ENCODE peak calls at places on chromosomes 7 and 10, in eight cellular contexts. G is T-cell, Z is WERI-Rb-1, N is body of pancreas, Q is germinal center, I is ovary, D is GM06990, S is GM23248. E is an unnamed sample.

GRCh38 chr10:99709480-99710229 is 22.3 kb downstream of the COX15 start:
- DNase-seq in G (no peak), Z (no peak), N (no peak), Q (no peak), I (no peak), D (peak; percentile 46), S (peak; percentile 73), E (peak; percentile 38)

GRCh38 chr10:34710391-34710751 is 104.7 kb downstream of the PARD3 start:
- DNase-seq in G (no peak), Z (no peak), N (no peak), Q (no peak), I (no peak), D (no peak), S (peak; percentile 92), E (peak; percentile 76)

GRCh38 chr10:127576751-127577161 is 27.6 kb downstream of the NPS start:
- DNase-seq in G (no peak), Z (peak; percentile 72), N (no peak), Q (no peak), I (no peak), D (no peak), S (no peak), E (no peak)

GRCh38 chr7:95045236-95045923 is 138.0 kb downstream of the PPP1R9A start:
- DNase-seq in G (no peak), Z (peak; percentile 40), N (no peak), Q (no peak), I (no peak), D (no peak), S (peak; percentile 35), E (peak; percentile 27)

GRCh38 chr7:92698237-92698841 is 108.1 kb upstream of the FAM133B start:
- DNase-seq in G (no peak), Z (no peak), N (peak; percentile 65), Q (no peak), I (no peak), D (no peak), S (peak; percentile 81), E (peak; percentile 96)

GRCh38 chr10:124719213-124719851 is 24.8 kb downstream of the FAM53B start:
- DNase-seq in G (peak; percentile 68), Z (peak; percentile 25), N (peak; percentile 53), Q (peak; percentile 86), I (peak; percentile 42), D (peak; percentile 68), S (peak; percentile 56), E (peak; percentile 76)

GRCh38 chr10:105189464-105189800 is 548.3 kb downstream of the SORCS3 start:
- DNase-seq in G (no peak), Z (no peak), N (no peak), Q (no peak), I (no peak), D (no peak), S (peak; percentile 39), E (peak; percentile 70)

GRCh38 chr7:132773527-132773956 is 197.3 kb upstream of the PLXNA4 start:
- DNase-seq in G (no peak), Z (no peak), N (no peak), Q (no peak), I (no peak), D (no peak), S (peak; percentile 59), E (peak; percentile 91)

GRCh38 chr10:57891201-57892006 is 376.3 kb downstream of the IPMK start:
- DNase-seq in G (no peak), Z (no peak), N (no peak), Q (no peak), I (no peak), D (no peak), S (no peak), E (no peak)

GRCh38 chr7:68833442-68833841 is 764.8 kb upstream of the AUTS2 start:
- DNase-seq in G (no peak), Z (no peak), N (no peak), Q (no peak), I (no peak), D (no peak), S (no peak), E (no peak)

GRCh38 chr10:61634711-61635110 is 28.0 kb upstream of the CABCOCO1 start:
- DNase-seq in G (no peak), Z (no peak), N (no peak), Q (no peak), I (no peak), D (no peak), S (peak; percentile 78), E (peak; percentile 78)

GRCh38 chr10:130388746-130389145 is 252.6 kb downstream of the GLRX3 start:
- DNase-seq in G (no peak), Z (no peak), N (no peak), Q (no peak), I (no peak), D (no peak), S (no peak), E (no peak)

GRCh38 chr10:96672491-96673175 is 47.7 kb downstream of the PIK3AP1 start:
- DNase-seq in G (no peak), Z (no peak), N (no peak), Q (no peak), I (no peak), D (no peak), S (no peak), E (no peak)

GRCh38 chr10:19713800-19714525 is 102.3 kb upstream of the PLXDC2 start:
- DNase-seq in G (no peak), Z (no peak), N (no peak), Q (no peak), I (no peak), D (no peak), S (no peak), E (no peak)

GRCh38 chr7:106848851-106849442 is 16.1 kb upstream of the PIK3CG start:
- DNase-seq in G (no peak), Z (no peak), N (no peak), Q (no peak), I (no peak), D (no peak), S (peak; percentile 93), E (peak; percentile 91)

GRCh38 chr7:151273646-151274375 is 25.3 kb upstream of the SMARCD3 start:
- DNase-seq in G (no peak), Z (no peak), N (no peak), Q (no peak), I (no peak), D (no peak), S (no peak), E (no peak)

GRCh38 chr7:74248156-74248555 is 6.0 kb downstream of the RFC2 start:
- DNase-seq in G (no peak), Z (no peak), N (no peak), Q (no peak), I (no peak), D (no peak), S (no peak), E (no peak)

GRCh38 chr10:95728535-95728934 is 27.4 kb upstream of the ENTPD1 start:
- DNase-seq in G (no peak), Z (no peak), N (no peak), Q (no peak), I (no peak), D (no peak), S (peak; percentile 37), E (no peak)

GRCh38 chr10:80416401-80417098 is 8.2 kb downstream of the PRXL2A start:
- DNase-seq in G (no peak), Z (no peak), N (peak; percentile 40), Q (no peak), I (peak; percentile 93), D (no peak), S (no peak), E (no peak)

GRCh38 chr7:55296070-55296469 is 69.1 kb upstream of the LANCL2 start:
- DNase-seq in G (no peak), Z (no peak), N (no peak), Q (no peak), I (no peak), D (no peak), S (no peak), E (no peak)

GRCh38 chr7:36119005-36119711 is 33.9 kb upstream of the EEPD1 start:
- DNase-seq in G (no peak), Z (no peak), N (peak; percentile 41), Q (no peak), I (no peak), D (no peak), S (peak; percentile 96), E (peak; percentile 97)

GRCh38 chr10:22022257-22023051 is 18.9 kb upstream of the DNAJC1 start:
- DNase-seq in G (peak; percentile 46), Z (peak; percentile 37), N (no peak), Q (peak; percentile 3), I (no peak), D (no peak), S (no peak), E (peak; percentile 13)

GRCh38 chr10:51206471-51206870 is 132.2 kb downstream of the PRKG1 start:
- DNase-seq in G (no peak), Z (no peak), N (no peak), Q (no peak), I (no peak), D (no peak), S (peak; percentile 20), E (peak; percentile 32)

GRCh38 chr7:142809671-142810070 is 38.9 kb downstream of the PRSS2 start:
- DNase-seq in G (no peak), Z (no peak), N (no peak), Q (no peak), I (no peak), D (no peak), S (no peak), E (no peak)

GRCh38 chr7:22269057-22269456 is 87.9 kb downstream of the RAPGEF5 start:
- DNase-seq in G (no peak), Z (no peak), N (no peak), Q (no peak), I (no peak), D (no peak), S (no peak), E (no peak)

GRCh38 chr7:272108-272615 is 17.8 kb upstream of the FOXL3 start:
- DNase-seq in G (no peak), Z (no peak), N (no peak), Q (no peak), I (no peak), D (no peak), S (no peak), E (no peak)

GRCh38 chr7:64729089-64729848 is 63.3 kb downstream of the ZNF107 start:
- DNase-seq in G (no peak), Z (no peak), N (no peak), Q (no peak), I (no peak), D (no peak), S (no peak), E (no peak)

GRCh38 chr10:73097305-73097670 is 622 bp upstream of the P4HA1 start:
- DNase-seq in G (no peak), Z (no peak), N (no peak), Q (no peak), I (no peak), D (no peak), S (peak; percentile 30), E (no peak)